ENCODE peak calls at places on chromosomes 1 and 21, in six cellular contexts. F is A549, E is stomach, W is IMR-90, K is right atrium auricular region, A is ovary. Q is an unnamed sample. For H3K9me3, the result is how much of the 10 kb centered on the place peaks cover.

GRCh38 chr1:219507432-219507831 is 105.5 kb downstream of the ZC3H11B start:
- DNase-seq in F (no peak), K (no peak), E (no peak), W (no peak), A (no peak), Q (no peak)

GRCh38 chr21:43712268-43712942 is 6.5 kb upstream of the PDXK start:
- DNase-seq in K (no peak), F (peak), A (no peak), W (peak), E (peak), Q (peak)

GRCh38 chr1:173554541-173555250 is 48.2 kb downstream of the SLC9C2 start:
- DNase-seq in A (no peak), K (no peak), W (no peak), E (no peak), F (no peak), Q (no peak)

GRCh38 chr1:53043271-53043670 is 18.7 kb upstream of the PODN start:
- DNase-seq in F (no peak), K (no peak), A (no peak), E (no peak), W (peak), Q (no peak)

GRCh38 chr1:11692899-11693590 is 1.5 kb downstream of the DRAXIN start:
- DNase-seq in E (no peak), F (peak), A (no peak), W (peak), K (no peak), Q (peak)

GRCh38 chr1:183834568-183834967 is 29.6 kb downstream of the RGL1 start:
- DNase-seq in W (no peak), K (no peak), F (no peak), A (no peak), E (no peak), Q (no peak)

GRCh38 chr1:22420456-22421053 is 31.1 kb upstream of the ZBTB40 start:
- DNase-seq in A (peak), F (peak), W (peak), E (peak), K (peak), Q (peak)

GRCh38 chr1:237012789-237013383 is 8.6 kb upstream of the MT1HL1 start:
- DNase-seq in E (peak), F (peak), A (no peak), W (no peak), K (no peak), Q (peak)

GRCh38 chr1:110207831-110208230 is 2.3 kb upstream of the KCNC4 start:
- DNase-seq in K (peak), E (peak), W (peak), F (peak), A (peak), Q (peak)

GRCh38 chr1:110205156-110205555 is 5.0 kb upstream of the KCNC4 start:
- DNase-seq in E (no peak), A (no peak), K (no peak), W (no peak), F (no peak), Q (no peak)

GRCh38 chr1:110203021-110203661 is 7.0 kb upstream of the KCNC4 start:
- DNase-seq in F (peak), W (peak), K (peak), A (peak), E (peak), Q (peak)

GRCh38 chr1:110206261-110206660 is 3.9 kb upstream of the KCNC4 start:
- DNase-seq in K (no peak), W (no peak), A (no peak), E (no peak), F (no peak), Q (no peak)

GRCh38 chr1:110205591-110206155 is 4.4 kb upstream of the KCNC4 start:
- DNase-seq in W (no peak), F (no peak), A (no peak), E (no peak), K (no peak), Q (no peak)
- H3K9me3 ChIP-seq in W (under half), F (under half), A (under half), E (under half), K (under half), Q (under half)

GRCh38 chr1:39204441-39205081 is at the start of gene MACF1:
- DNase-seq in A (peak), K (peak), F (peak), W (peak), E (peak), Q (peak)
- H3K4me3 ChIP-seq in A (peak), K (peak), F (peak), W (peak), E (peak), Q (peak)

GRCh38 chr1:44673675-44674112 is 587 bp downstream of the TMEM53 start:
- DNase-seq in K (no peak), A (no peak), W (no peak), F (no peak), E (no peak), Q (no peak)

GRCh38 chr1:44672254-44672955 is 1.9 kb downstream of the TMEM53 start:
- DNase-seq in K (peak), E (no peak), A (no peak), F (no peak), W (peak), Q (no peak)

GRCh38 chr1:44672956-44673674 is 1.2 kb downstream of the TMEM53 start:
- DNase-seq in F (no peak), A (no peak), W (no peak), E (no peak), K (no peak), Q (no peak)

GRCh38 chr1:44675186-44675585 is 672 bp downstream of the ARMH1 start:
- DNase-seq in F (no peak), W (no peak), K (no peak), A (no peak), E (no peak), Q (no peak)

GRCh38 chr1:44674113-44675000 is at the start of the genes ARMH1 and TMEM53:
- DNase-seq in E (peak), F (peak), W (peak), A (peak), K (peak), Q (peak)
- TF ChIP-seq CTCF in E (no peak), F (no peak), W (no peak), A (no peak), K (no peak), Q (no peak)

GRCh38 chr21:26965567-26966359 is 1.1 kb downstream of the ADAMTS5 start:
- DNase-seq in F (no peak), K (no peak), E (peak), A (peak), W (peak), Q (peak)

GRCh38 chr21:26964379-26964778 is 2.5 kb downstream of the ADAMTS5 start:
- DNase-seq in A (peak), E (peak), W (peak), K (peak), F (no peak), Q (peak)

GRCh38 chr21:26966978-26967913 is at the start of gene ADAMTS5:
- DNase-seq in F (no peak), E (peak), A (peak), K (peak), W (peak), Q (peak)

GRCh38 chr21:26965091-26965566 is 1.8 kb downstream of the ADAMTS5 start:
- DNase-seq in F (no peak), E (no peak), W (no peak), K (no peak), A (no peak), Q (no peak)

DNA sequence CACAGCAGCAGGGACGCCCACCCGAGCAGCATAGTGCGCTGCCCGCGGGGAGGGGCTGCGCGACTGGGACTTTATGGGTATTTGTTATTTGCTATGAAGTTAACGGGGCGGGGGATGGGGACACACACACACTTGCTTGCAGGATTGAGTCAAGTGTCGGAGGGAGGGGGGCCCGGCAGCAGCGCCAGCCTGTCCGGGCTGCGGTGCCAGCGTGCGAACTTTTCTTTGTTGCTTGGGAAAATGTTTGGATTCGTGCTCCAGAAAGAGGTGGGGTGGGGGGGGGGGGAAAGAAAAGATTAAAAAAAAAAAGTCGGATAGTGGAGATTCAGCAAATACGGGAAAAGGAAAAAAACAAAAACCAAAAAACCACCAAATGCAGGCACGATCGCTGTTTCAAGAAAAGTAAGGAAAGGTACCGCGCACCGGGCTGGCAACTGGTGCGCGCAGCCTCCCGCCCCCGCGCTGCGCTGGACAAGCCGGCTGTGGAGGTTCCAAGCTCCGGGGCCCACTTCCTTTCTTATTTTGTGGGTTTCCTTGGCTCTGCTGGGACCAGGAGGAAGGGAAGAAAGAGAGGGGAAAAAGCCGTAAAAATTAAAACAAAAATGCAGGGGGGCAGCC is 419 bp downstream of the ADAMTS5 start:
- DNase-seq in K (no peak), A (no peak), W (peak), F (no peak), E (no peak), Q (no peak)
- H3K9me3 ChIP-seq in K (under half), A (under half), W (under half), F (under half), E (under half), Q (under half)

Q was measured in colonic mucosa.